ENCODE peak calls at places on chromosomes 16 and 17, in seven cellular contexts. Q is mucosa of descending colon, W is stomach, N is neural progenitor cell, O is cardiac muscle cell, T is endothelial cell of umbilical vein, H is choroid plexus epithelial cell. J is an unnamed sample.

GRCh38 chr17:78735832-78736525 is 46.1 kb downstream of the CYTH1 start:
- DNase-seq in T (peak), N (no peak), Q (peak), O (no peak), H (no peak), W (no peak), J (no peak)

GRCh38 chr16:814974-815373 is 14.4 kb upstream of the GNG13 start:
- DNase-seq in N (no peak), Q (no peak), W (no peak), H (peak), T (no peak), O (no peak), J (peak)

GRCh38 chr17:61669522-61669921 is 78.5 kb upstream of the NACA2 start:
- DNase-seq in H (no peak), N (no peak), T (no peak), Q (no peak), W (no peak), O (no peak), J (no peak)

GRCh38 chr16:64687796-64688195 is 434.1 kb downstream of the CDH11 start:
- DNase-seq in T (no peak), W (no peak), Q (no peak), N (no peak), O (no peak), H (no peak), J (no peak)

GRCh38 chr16:75308011-75308410 is 56.6 kb upstream of the BCAR1 start:
- DNase-seq in Q (peak), N (no peak), O (no peak), W (peak), H (no peak), T (no peak), J (no peak)

GRCh38 chr16:83102336-83102735 is 475.6 kb downstream of the CDH13 start:
- DNase-seq in H (no peak), O (no peak), T (no peak), Q (no peak), N (no peak), W (no peak), J (no peak)

GRCh38 chr16:68200120-68200783 is 35.7 kb downstream of the ESRP2 start:
- DNase-seq in O (peak), T (peak), W (no peak), Q (no peak), H (peak), N (no peak), J (no peak)

GRCh38 chr17:1226308-1226707 is 43.9 kb upstream of the BHLHA9 start:
- DNase-seq in H (no peak), N (no peak), T (no peak), Q (no peak), O (no peak), W (no peak), J (no peak)

GRCh38 chr16:47143677-47144558 is at the start of gene NETO2:
- DNase-seq in T (peak), N (peak), W (peak), H (peak), Q (peak), O (peak), J (peak)

GRCh38 chr16:86307518-86307903 is 202.8 kb upstream of the FOXF1 start:
- DNase-seq in O (no peak), N (no peak), Q (no peak), T (no peak), W (no peak), H (no peak), J (no peak)

GRCh38 chr17:64736804-64737492 is 74.8 kb upstream of the SMURF2 start:
- DNase-seq in O (no peak), N (peak), H (peak), W (peak), T (peak), Q (peak), J (no peak)

GRCh38 chr17:18185391-18185790 is 1.8 kb downstream of the ALKBH5 start:
- DNase-seq in T (peak), Q (no peak), H (peak), W (no peak), N (peak), O (peak), J (peak)

GRCh38 chr17:8124350-8125195 is 667 bp upstream of the HES7 start:
- DNase-seq in T (peak), Q (peak), O (peak), W (no peak), N (peak), H (peak), J (peak)

GRCh38 chr17:77280304-77280910 is 139.6 kb downstream of the SEC14L1 start:
- DNase-seq in Q (peak), T (peak), H (no peak), O (no peak), N (no peak), W (no peak), J (peak)

GRCh38 chr17:14760719-14761425 is 460.0 kb downstream of the HS3ST3B1 start:
- DNase-seq in N (no peak), O (no peak), T (no peak), W (no peak), H (no peak), Q (no peak), J (no peak)

GRCh38 chr16:47358816-47359215 is 102.0 kb downstream of the ITFG1 start:
- DNase-seq in H (peak), N (no peak), T (no peak), W (no peak), O (no peak), Q (no peak), J (no peak)

GRCh38 chr16:65601781-65602180 is 479.9 kb upstream of the CDH11 start:
- DNase-seq in W (no peak), O (no peak), H (peak), Q (no peak), N (no peak), T (no peak), J (no peak)

DNA sequence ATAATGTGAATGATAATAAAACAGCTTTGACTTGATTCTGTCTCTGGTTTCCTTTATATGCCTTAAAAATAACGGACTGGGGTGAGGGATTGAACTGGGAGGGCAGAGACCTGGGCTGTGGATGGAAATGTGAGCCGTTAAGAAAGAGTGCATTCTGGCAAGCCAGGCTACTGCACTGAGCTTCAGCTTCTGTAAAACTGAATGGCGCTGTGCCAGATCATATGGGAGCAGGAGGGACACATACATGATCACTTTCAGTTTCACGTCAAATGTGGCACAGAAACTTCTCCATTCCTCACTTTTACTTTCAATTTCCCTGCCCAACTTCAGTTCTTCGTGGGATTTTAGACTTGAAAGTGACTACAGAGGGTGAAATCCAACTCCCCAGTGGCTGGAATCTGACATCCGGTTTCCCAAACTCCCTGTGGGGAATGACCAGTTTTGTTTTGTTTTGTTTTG is 1.1 kb downstream of the MT2A start:
- DNase-seq in W (peak), T (peak), N (peak), O (no peak), Q (peak), H (peak), J (peak)
- TF ChIP-seq CTCF in W (no peak), T (no peak), N (no peak), O (no peak), Q (no peak), H (no peak), J (no peak)

GRCh38 chr17:6894206-6894528 is 62.6 kb upstream of the TEKT1 start:
- DNase-seq in N (peak), W (no peak), H (peak), Q (no peak), O (peak), T (peak), J (peak)
- TF ChIP-seq CTCF in N (peak), W (no peak), H (peak), Q (no peak), O (peak), T (peak), J (peak)

DNA sequence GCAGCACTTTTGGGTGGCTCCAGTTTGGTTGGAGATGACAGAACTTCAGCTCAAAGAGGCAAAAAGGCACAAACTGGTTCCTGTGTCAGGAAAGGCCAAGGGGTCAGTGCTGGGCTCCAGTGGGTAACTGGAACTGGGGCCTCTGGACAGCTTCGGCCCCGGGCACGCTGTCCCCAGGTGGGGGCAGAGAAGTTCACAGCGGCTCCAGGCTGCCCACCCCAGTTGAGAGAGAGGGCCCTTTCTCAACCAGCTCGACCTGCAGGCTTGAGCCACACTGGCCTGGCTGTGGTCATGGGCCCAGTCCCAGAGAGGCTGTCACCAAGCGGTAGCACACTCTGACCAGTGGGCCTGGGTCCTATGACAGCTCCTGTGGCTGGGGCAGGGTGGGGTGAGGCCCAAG is 24.5 kb downstream of the ADCY7 start:
- DNase-seq in H (no peak), Q (no peak), T (no peak), N (no peak), W (no peak), O (no peak), J (no peak)
- TF ChIP-seq CTCF in H (no peak), Q (no peak), T (no peak), N (no peak), W (no peak), O (no peak), J (no peak)

DNA sequence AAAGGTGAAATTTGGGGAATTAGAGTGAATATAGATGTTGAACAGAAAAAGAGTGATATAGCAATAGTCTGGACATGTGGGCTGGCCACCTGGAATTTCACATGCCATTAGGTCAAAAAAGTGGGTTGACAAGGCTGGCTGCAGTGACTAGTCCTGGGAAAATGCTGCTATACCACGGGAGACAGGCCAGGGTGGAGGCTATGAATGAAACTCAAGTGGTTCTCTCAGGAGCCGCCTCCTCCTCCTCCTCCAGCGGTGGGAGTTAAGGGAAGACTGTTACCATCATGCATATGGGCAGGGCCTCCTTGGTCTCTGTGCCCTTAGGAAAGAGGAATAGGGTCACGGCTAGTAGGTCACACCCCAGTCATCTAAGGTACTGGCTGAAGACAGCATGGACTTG is 448.0 kb downstream of the SLC39A11 start:
- DNase-seq in O (no peak), N (no peak), W (no peak), H (no peak), T (no peak), Q (no peak), J (peak)
- TF ChIP-seq CTCF in O (no peak), N (no peak), W (no peak), H (no peak), T (no peak), Q (no peak), J (no peak)

GRCh38 chr17:48139948-48140347 is 32.4 kb downstream of the SNX11 start:
- DNase-seq in W (no peak), O (no peak), Q (no peak), H (peak), T (peak), N (no peak), J (no peak)

GRCh38 chr17:48132375-48132774 is 24.8 kb downstream of the SNX11 start:
- DNase-seq in N (no peak), T (no peak), O (no peak), W (no peak), Q (no peak), H (no peak), J (no peak)

GRCh38 chr17:48131216-48131824 is 23.8 kb downstream of the SNX11 start:
- DNase-seq in O (peak), T (peak), H (peak), N (peak), W (peak), Q (peak), J (peak)

GRCh38 chr17:48137658-48138057 is 30.1 kb downstream of the SNX11 start:
- DNase-seq in T (no peak), W (no peak), N (no peak), Q (no peak), H (no peak), O (no peak), J (no peak)

DNA sequence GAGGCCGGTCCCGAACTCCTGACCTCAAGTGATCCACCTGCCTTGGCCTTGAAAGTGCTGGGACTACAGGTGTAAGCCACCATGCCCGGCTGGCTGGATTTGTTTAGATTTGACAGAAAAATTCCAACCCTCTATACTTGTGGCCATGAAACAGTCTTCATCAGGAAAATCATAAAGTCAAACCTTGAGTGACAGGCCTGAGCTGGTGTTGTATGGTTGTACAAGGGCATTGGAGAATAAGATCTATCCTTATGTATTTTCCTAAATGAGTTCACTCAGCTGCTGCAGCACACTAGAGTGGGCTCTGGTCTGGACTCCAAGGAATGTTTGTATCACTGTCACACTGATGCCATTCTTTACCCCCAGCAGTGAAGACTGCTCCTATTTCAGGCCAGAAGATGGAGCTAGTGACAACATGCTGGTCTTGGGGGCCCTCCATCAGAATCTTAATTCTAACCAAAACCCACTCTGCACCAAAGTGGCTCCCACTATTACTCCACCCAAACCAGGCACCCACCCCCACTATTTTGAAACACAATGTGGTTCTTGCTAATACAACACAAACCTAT is 27.4 kb downstream of the SNX11 start:
- DNase-seq in H (peak), O (no peak), N (peak), Q (no peak), T (no peak), W (no peak), J (no peak)
- TF ChIP-seq CTCF in H (peak), O (peak), N (peak), Q (no peak), T (peak), W (no peak), J (peak)

DNA sequence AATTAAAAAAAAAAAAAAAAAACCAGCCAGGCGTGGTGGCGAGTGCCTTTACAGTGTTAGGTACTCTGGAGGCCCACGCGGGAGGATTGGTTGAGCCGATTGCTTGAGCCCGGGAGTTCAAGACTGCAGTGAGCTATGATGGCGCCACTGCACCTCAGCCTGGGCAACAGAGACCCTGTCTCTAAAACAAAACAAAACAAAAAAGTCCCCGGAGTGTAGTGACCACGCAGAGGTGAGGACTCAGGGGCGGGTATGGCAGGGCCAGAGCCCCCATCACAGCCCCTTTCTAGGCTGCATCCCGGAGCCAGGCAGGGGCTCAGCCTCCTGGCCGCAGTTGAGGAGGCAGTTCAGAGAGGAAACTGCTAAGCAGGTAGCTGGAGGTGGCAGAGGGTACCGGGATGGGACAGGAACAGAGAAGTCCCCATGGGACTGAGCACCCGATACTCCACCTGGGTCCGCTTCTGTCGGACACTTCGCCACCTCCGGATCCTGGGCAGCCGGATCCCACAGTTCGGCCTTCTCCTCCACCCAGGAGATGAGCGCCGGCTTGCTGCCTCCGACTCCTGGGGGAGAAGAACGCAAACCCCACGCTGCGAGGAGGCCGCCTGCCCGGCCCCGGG is 800 bp downstream of the ZNF747 start:
- DNase-seq in T (no peak), N (peak), H (peak), Q (no peak), W (no peak), O (no peak), J (peak)
- TF ChIP-seq CTCF in T (no peak), N (no peak), H (no peak), Q (no peak), W (no peak), O (no peak), J (no peak)

J was measured in osteoblast.